ENCODE peak calls at places on chromosomes 16 and 17, in ten cellular contexts. V is body of pancreas, C is uterus, A is right cardiac atrium, U is prostate gland, R is BE2C, K is bronchial epithelial cell, L is BJ, Y is H7, M is endodermal cell. F is an unnamed sample. For H3K27me3, the result is how much of the 10 kb centered on the place peaks cover.

GRCh38 chr17:68709995-68710780 is 109.0 kb upstream of the FAM20A start:
- DNase-seq in V (no peak), C (peak), A (no peak), U (no peak), R (no peak), K (no peak), L (peak), Y (no peak), M (no peak), F (no peak)

GRCh38 chr17:27345141-27345904 is 51.4 kb downstream of the WSB1 start:
- DNase-seq in V (peak), C (peak), A (no peak), U (peak), R (no peak), K (peak), L (no peak), Y (peak), M (peak), F (no peak)

GRCh38 chr17:39744075-39744835 is 6.5 kb downstream of the GRB7 start:
- DNase-seq in V (peak), C (no peak), A (no peak), U (no peak), R (no peak), K (no peak), L (no peak), Y (peak), M (no peak), F (no peak)

GRCh38 chr16:73053379-73054130 is 5.6 kb upstream of the ZFHX3 start:
- DNase-seq in V (no peak), C (no peak), A (no peak), U (no peak), R (peak), K (peak), L (no peak), Y (peak), M (peak), F (peak)

GRCh38 chr17:80743181-80743771 is 198.6 kb downstream of the RPTOR start:
- DNase-seq in V (no peak), C (peak), A (no peak), U (no peak), R (peak), K (no peak), L (no peak), Y (no peak), M (no peak), F (no peak)

GRCh38 chr17:16243385-16243784 is 26.4 kb downstream of the PIGL start:
- DNase-seq in V (no peak), C (no peak), A (no peak), U (no peak), R (no peak), K (no peak), L (no peak), Y (no peak), M (peak), F (no peak)

GRCh38 chr17:43402078-43402477 is 3.3 kb downstream of the ARL4D start:
- DNase-seq in V (no peak), C (no peak), A (no peak), U (no peak), R (no peak), K (no peak), L (no peak), Y (no peak), M (no peak), F (no peak)

GRCh38 chr16:3188925-3189825 is 1.2 kb downstream of the OR1F1 start:
- DNase-seq in V (no peak), C (no peak), A (no peak), U (no peak), R (peak), K (peak), L (no peak), Y (peak), M (peak), F (peak)

GRCh38 chr17:40104570-40105471 is 4.4 kb upstream of the NR1D1 start:
- DNase-seq in V (no peak), C (peak), A (no peak), U (peak), R (no peak), K (peak), L (no peak), Y (no peak), M (no peak), F (no peak)

GRCh38 chr16:529012-529575 is 1.6 kb downstream of the CAPN15 start:
- DNase-seq in V (peak), C (no peak), A (no peak), U (no peak), R (no peak), K (no peak), L (no peak), Y (no peak), M (no peak), F (no peak)

GRCh38 chr16:80527297-80527696 is 13.5 kb upstream of the DYNLRB2 start:
- DNase-seq in V (peak), C (no peak), A (no peak), U (no peak), R (no peak), K (peak), L (no peak), Y (peak), M (peak), F (peak)

GRCh38 chr17:55327225-55328088 is 62.7 kb downstream of the HLF start:
- DNase-seq in V (no peak), C (no peak), A (no peak), U (no peak), R (no peak), K (peak), L (no peak), Y (no peak), M (peak), F (no peak)

GRCh38 chr16:59224426-59224825 is 490.3 kb upstream of the GOT2 start:
- DNase-seq in V (no peak), C (no peak), A (no peak), U (no peak), R (no peak), K (no peak), L (no peak), Y (no peak), M (no peak), F (no peak)

GRCh38 chr16:1631230-1631629 is 19.1 kb downstream of the CRAMP1 start:
- DNase-seq in V (no peak), C (no peak), A (no peak), U (no peak), R (no peak), K (no peak), L (no peak), Y (no peak), M (no peak), F (no peak)

GRCh38 chr16:50763211-50763610 is 21.3 kb downstream of the CYLD start:
- DNase-seq in V (no peak), C (no peak), A (no peak), U (no peak), R (no peak), K (peak), L (no peak), Y (no peak), M (no peak), F (no peak)

GRCh38 chr16:30570621-30571443 is 682 bp downstream of the ZNF688 start:
- DNase-seq in V (peak), C (peak), A (peak), U (peak), R (peak), K (no peak), L (no peak), Y (peak), M (peak), F (peak)

GRCh38 chr16:8963010-8963824 is 489 bp downstream of the USP7 start:
- DNase-seq in V (peak), C (no peak), A (no peak), U (no peak), R (no peak), K (no peak), L (no peak), Y (peak), M (peak), F (no peak)

GRCh38 chr17:72234951-72235350 is 114.1 kb downstream of the SOX9 start:
- DNase-seq in V (no peak), C (no peak), A (no peak), U (no peak), R (no peak), K (no peak), L (no peak), Y (no peak), M (peak), F (no peak)

GRCh38 chr16:80006175-80006895 is 405.8 kb upstream of the MAF start:
- DNase-seq in V (no peak), C (no peak), A (peak), U (no peak), R (no peak), K (peak), L (no peak), Y (no peak), M (no peak), F (peak)

GRCh38 chr17:42720996-42721583 is 23.8 kb downstream of the EZH1 start:
- DNase-seq in V (peak), C (no peak), A (no peak), U (peak), R (peak), K (peak), L (no peak), Y (peak), M (no peak), F (no peak)

GRCh38 chr16:57409870-57410585 is 5.5 kb downstream of the CCL17 start:
- DNase-seq in V (no peak), C (no peak), A (no peak), U (no peak), R (peak), K (peak), L (no peak), Y (peak), M (peak), F (no peak)

GRCh38 chr17:19712436-19713004 is 3.9 kb downstream of the SLC47A2 start:
- DNase-seq in V (no peak), C (no peak), A (no peak), U (no peak), R (no peak), K (no peak), L (no peak), Y (peak), M (peak), F (no peak)

GRCh38 chr16:89383095-89384003 is 107.0 kb downstream of the ANKRD11 start:
- DNase-seq in V (peak), C (no peak), A (peak), U (peak), R (peak), K (peak), L (no peak), Y (peak), M (peak), F (peak)

GRCh38 chr16:84144301-84144858 is 597 bp downstream of the HSDL1 start:
- DNase-seq in V (peak), C (no peak), A (no peak), U (peak), R (peak), K (no peak), L (no peak), Y (peak), M (peak), F (peak)

GRCh38 chr16:28859326-28859725 is 4.3 kb upstream of the SH2B1 start:
- DNase-seq in V (no peak), C (no peak), A (no peak), U (no peak), R (no peak), K (no peak), L (no peak), Y (no peak), M (no peak), F (no peak)

GRCh38 chr17:54063639-54064038 is 240.9 kb downstream of the KIF2B start:
- DNase-seq in V (no peak), C (no peak), A (no peak), U (no peak), R (no peak), K (peak), L (no peak), Y (no peak), M (no peak), F (no peak)

GRCh38 chr16:31202402-31203385 is at the start of gene PYCARD:
- DNase-seq in V (peak), C (peak), A (peak), U (peak), R (peak), K (peak), L (no peak), Y (peak), M (peak), F (no peak)

GRCh38 chr16:80996688-80997138 is 10.0 kb downstream of the CMC2 start:
- DNase-seq in V (no peak), C (no peak), A (no peak), U (no peak), R (no peak), K (no peak), L (no peak), Y (no peak), M (no peak), F (no peak)

GRCh38 chr17:49402706-49403105 is 12.0 kb downstream of the PHB1 start:
- DNase-seq in V (no peak), C (no peak), A (no peak), U (no peak), R (no peak), K (no peak), L (no peak), Y (no peak), M (peak), F (no peak)

GRCh38 chr17:31273511-31273910 is 23.5 kb downstream of the OMG start:
- DNase-seq in V (no peak), C (no peak), A (no peak), U (no peak), R (no peak), K (no peak), L (no peak), Y (no peak), M (no peak), F (no peak)

GRCh38 chr17:78951967-78952551 is 26.9 kb upstream of the TIMP2 start:
- DNase-seq in V (no peak), C (no peak), A (no peak), U (no peak), R (no peak), K (no peak), L (no peak), Y (peak), M (no peak), F (no peak)

GRCh38 chr17:29180051-29180787 is at the start of gene MYO18A:
- DNase-seq in V (peak), C (peak), A (peak), U (peak), R (peak), K (peak), L (no peak), Y (peak), M (peak), F (peak)

GRCh38 chr16:19886061-19886792 is 1.6 kb upstream of the GPRC5B start:
- DNase-seq in V (peak), C (peak), A (peak), U (peak), R (peak), K (peak), L (no peak), Y (peak), M (peak), F (peak)

GRCh38 chr16:66414891-66415290 is 12.2 kb upstream of the BEAN1 start:
- DNase-seq in V (no peak), C (no peak), A (no peak), U (no peak), R (no peak), K (peak), L (no peak), Y (no peak), M (no peak), F (no peak)

GRCh38 chr17:72788950-72789585 is 303.4 kb downstream of the SLC39A11 start:
- DNase-seq in V (no peak), C (no peak), A (no peak), U (no peak), R (no peak), K (peak), L (no peak), Y (no peak), M (no peak), F (peak)

GRCh38 chr17:57121308-57122042 is 36.4 kb downstream of the AKAP1 start:
- DNase-seq in V (peak), C (no peak), A (no peak), U (no peak), R (peak), K (peak), L (no peak), Y (peak), M (peak), F (no peak)

GRCh38 chr17:65987988-65988387 is 203.9 kb downstream of the CEP112 start:
- DNase-seq in V (no peak), C (no peak), A (no peak), U (peak), R (no peak), K (peak), L (no peak), Y (peak), M (peak), F (no peak)

GRCh38 chr17:36928450-36929125 is 8.7 kb upstream of the LHX1 start:
- DNase-seq in V (no peak), C (no peak), A (no peak), U (no peak), R (no peak), K (no peak), L (no peak), Y (peak), M (peak), F (no peak)
- H3K27me3 ChIP-seq in V (under half), C (under half), A (under half), U (half or more), R (under half), K (under half), L (half or more), Y (under half), M (under half), F (under half)

GRCh38 chr17:75634376-75634740 is 1.1 kb downstream of the SMIM5 start:
- DNase-seq in V (no peak), C (no peak), A (no peak), U (no peak), R (no peak), K (no peak), L (no peak), Y (no peak), M (no peak), F (no peak)
- H3K4me3 ChIP-seq in V (no peak), C (no peak), A (no peak), U (no peak), R (no peak), K (no peak), L (no peak), Y (no peak), M (no peak), F (no peak)

GRCh38 chr16:16938009-16938408 is 532.8 kb downstream of the XYLT1 start:
- DNase-seq in V (no peak), C (no peak), A (no peak), U (no peak), R (no peak), K (no peak), L (no peak), Y (no peak), M (peak), F (no peak)
- H3K27me3 ChIP-seq in V (under half), C (under half), A (under half), U (under half), R (under half), K (under half), L (under half), Y (under half), M (under half), F (under half)

DNA sequence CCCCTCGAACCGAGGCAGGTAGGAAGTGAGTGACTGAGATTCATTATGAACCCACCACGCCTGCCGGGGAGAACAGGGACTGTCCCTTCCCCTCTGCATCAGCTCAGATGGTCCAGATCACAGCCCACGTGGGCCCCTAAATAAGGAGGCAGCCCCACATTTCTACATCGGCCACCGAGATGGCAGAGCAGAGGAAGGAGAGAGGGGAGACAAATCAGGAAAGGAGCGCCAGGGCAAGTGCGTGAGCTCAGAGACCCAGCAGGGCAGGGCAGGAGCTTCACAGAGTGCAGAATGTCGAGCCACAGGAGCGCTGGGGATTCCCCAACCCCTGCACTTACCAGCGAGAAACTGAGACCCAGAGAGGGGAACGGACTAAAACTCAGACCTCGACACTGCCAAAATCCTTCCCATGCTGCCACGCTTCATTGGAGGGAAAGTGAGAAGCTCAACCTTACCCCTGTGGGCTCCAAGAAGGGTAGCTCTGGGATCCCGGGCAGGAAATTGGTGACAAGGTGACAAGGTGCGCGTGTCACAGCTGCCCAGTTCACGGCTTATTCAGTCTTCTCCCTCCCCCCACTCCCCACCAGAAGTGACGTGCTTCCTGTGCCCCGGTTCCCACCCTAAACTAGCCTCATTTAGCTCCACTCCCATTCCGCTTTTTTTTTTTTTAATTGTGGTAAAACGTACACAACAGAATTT is at the start of gene ICAM2:
- DNase-seq in V (peak), C (peak), A (peak), U (peak), R (no peak), K (no peak), L (no peak), Y (peak), M (peak), F (no peak)
- H3K4me3 ChIP-seq in V (no peak), C (peak), A (peak), U (peak), R (no peak), K (peak), L (peak), Y (peak), M (no peak), F (no peak)

DNA sequence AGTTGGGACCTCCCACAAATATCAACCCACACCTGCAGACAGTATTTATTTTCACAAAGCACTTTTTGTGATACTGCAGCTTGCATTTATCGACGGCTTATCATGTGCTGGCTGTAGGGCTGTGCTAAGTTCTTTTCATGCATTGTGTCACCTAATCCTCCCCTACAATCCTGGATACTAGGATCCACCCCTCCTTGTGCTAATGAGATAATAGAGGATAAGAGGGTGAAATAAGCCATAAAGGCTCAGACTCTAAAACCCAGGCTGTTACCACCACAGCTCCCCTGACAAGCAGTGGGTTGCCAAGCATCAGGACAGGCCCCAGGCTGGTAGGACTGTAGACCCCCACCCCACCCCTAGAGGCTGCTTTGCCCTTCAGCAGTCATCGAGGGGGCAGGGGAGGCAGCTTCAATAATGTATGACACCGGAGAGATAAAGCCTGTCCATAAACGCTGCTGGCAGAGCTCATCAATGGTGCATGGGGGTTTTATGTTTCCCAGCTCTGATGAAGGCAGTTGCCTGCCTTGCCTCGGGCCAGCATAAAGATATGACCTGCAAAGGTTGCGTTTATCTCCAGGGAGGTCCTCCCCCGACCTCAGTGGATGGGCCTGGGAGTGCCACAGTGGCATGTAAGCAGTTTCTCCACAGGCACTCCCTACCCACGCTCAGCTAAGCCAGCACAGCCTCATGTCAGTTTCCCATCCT is 73.9 kb upstream of the C16orf82 start:
- DNase-seq in V (no peak), C (no peak), A (no peak), U (no peak), R (no peak), K (no peak), L (no peak), Y (no peak), M (peak), F (no peak)
- H3K27me3 ChIP-seq in V (under half), C (under half), A (under half), U (under half), R (under half), K (under half), L (under half), Y (under half), M (under half), F (under half)

GRCh38 chr17:7466318-7466643 is 13.2 kb downstream of the ZBTB4 start:
- DNase-seq in V (no peak), C (no peak), A (no peak), U (no peak), R (no peak), K (no peak), L (no peak), Y (no peak), M (no peak), F (no peak)
- H3K4me3 ChIP-seq in V (no peak), C (no peak), A (no peak), U (no peak), R (no peak), K (no peak), L (no peak), Y (no peak), M (no peak), F (no peak)

DNA sequence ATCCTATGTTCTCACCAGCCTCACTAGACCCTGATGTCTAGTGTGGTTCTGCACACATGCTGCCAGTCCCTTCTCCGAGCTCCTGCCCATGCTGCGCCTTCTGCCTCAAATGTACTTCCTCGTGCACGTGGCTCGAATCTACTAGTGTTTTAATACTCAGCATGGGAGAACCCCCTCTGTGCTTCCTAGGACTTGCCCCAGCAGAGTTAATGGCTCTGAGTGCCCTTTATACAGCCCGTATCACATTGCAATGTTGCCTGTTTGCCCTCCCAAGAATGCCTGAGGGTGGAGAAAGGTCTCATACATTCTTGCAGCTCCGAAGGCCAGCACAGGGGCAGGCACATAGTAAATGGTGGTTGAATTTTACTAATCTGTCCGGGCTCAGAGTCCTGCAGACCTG is 190.8 kb upstream of the NLRP1 start:
- DNase-seq in V (no peak), C (no peak), A (no peak), U (no peak), R (no peak), K (no peak), L (no peak), Y (no peak), M (no peak), F (no peak)
- H3K27me3 ChIP-seq in V (under half), C (under half), A (under half), U (under half), R (under half), K (under half), L (under half), Y (under half), M (under half), F (under half)

F was measured in MG63.